ENCODE peak calls at places on chromosomes 11 and 22, in six cellular contexts. D is stomach, Z is tibial artery, X is brain microvascular endothelial cell, W is left ventricle myocardium inferior, C is uterus. R is an unnamed sample.

GRCh38 chr11:2975594-2975993 is 16.5 kb downstream of the NAP1L4 start:
- DNase-seq in D (peak; percentile 32), Z (no peak), W (no peak), X (peak; percentile 18), C (no peak), R (no peak)

GRCh38 chr11:119332111-119332765 is 2.1 kb upstream of the RNF26 start:
- DNase-seq in C (no peak), X (no peak), Z (no peak), D (no peak), W (no peak), R (no peak)

GRCh38 chr11:64044730-64045386 is 9.1 kb downstream of the FLRT1 start:
- DNase-seq in D (no peak), X (no peak), Z (no peak), W (no peak), C (no peak), R (peak; percentile 79)

GRCh38 chr11:102345923-102346322 is 1.1 kb upstream of the BIRC2 start:
- DNase-seq in X (peak; percentile 67), D (no peak), Z (no peak), W (no peak), C (no peak), R (no peak)

GRCh38 chr11:1844221-1845094 is 5.7 kb downstream of the TNNI2 start:
- DNase-seq in C (no peak), W (peak; percentile 73), X (no peak), Z (no peak), D (no peak), R (no peak)

GRCh38 chr11:86916330-86916729 is 38.9 kb downstream of the FZD4 start:
- DNase-seq in C (no peak), X (peak; percentile 83), W (no peak), Z (no peak), D (no peak), R (no peak)

GRCh38 chr11:81959341-81959740 is 774.3 kb downstream of the FAM181B start:
- DNase-seq in W (no peak), X (peak; percentile 14), C (no peak), D (no peak), Z (no peak), R (no peak)

GRCh38 chr11:64900263-64900678 is 16.7 kb downstream of the ATG2A start:
- DNase-seq in D (no peak), X (no peak), W (no peak), Z (no peak), C (no peak), R (no peak)

GRCh38 chr11:69442012-69442806 is 39.3 kb upstream of the LINC01488 start:
- DNase-seq in C (no peak), X (no peak), D (no peak), W (no peak), Z (peak; percentile 54), R (peak; percentile 46)

GRCh38 chr11:111107501-111107900 is 138.0 kb upstream of the POU2AF2 start:
- DNase-seq in X (no peak), W (no peak), D (no peak), C (no peak), Z (no peak), R (no peak)

GRCh38 chr11:114925591-114925990 is 247.3 kb downstream of the NXPE2 start:
- DNase-seq in Z (no peak), W (no peak), D (no peak), X (no peak), C (no peak), R (no peak)

GRCh38 chr22:27575348-27575747 is 226.2 kb downstream of the MN1 start:
- DNase-seq in D (no peak), Z (no peak), C (no peak), W (no peak), X (no peak), R (no peak)

GRCh38 chr22:35334010-35334409 is 34.3 kb downstream of the TOM1 start:
- DNase-seq in C (no peak), D (no peak), Z (no peak), X (no peak), W (no peak), R (no peak)

GRCh38 chr22:37194750-37195149 is 6.7 kb upstream of the C1QTNF6 start:
- DNase-seq in D (no peak), C (no peak), Z (no peak), W (no peak), X (no peak), R (no peak)

DNA sequence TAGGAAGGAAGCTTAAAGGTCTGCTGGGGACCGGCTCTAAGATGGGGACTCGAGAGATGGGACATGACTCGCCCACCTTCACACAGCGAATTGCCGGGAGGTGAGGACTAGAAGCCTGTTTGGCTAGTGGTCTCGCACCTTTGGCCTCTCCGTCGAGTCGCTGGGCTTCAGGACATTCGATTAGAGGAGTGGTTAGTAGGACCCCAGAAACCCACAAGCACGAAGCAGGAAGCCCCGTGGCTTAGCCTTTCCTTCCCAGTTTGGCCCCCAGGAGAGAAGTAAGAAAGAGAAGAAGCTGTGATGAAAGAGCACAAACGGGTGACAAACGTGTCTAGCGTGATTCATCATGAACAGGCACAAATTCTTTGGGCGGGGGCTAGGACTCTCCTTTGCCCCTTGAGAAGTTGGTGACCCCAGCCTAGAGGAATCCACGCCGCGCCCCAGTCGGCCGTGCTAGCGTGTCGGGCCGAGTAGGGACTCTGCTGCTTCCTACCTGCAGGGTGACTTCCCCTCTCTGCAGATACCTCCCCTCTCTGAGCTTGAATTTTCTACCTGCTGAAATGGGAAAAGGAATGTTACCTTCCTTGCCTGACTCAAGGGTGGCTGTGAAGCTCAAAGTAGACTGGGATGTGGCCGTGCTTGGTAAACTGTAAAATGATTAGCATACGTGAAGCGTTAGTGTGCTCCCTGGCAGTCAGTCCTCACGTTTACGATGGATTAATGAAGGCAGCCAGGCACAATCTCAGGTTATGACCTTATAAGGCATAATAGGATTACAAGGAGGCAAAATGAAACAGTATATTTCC is 1.1 kb upstream of the ADM start:
- DNase-seq in X (peak; percentile 52), Z (peak; percentile 71), D (peak; percentile 48), W (peak; percentile 28), C (no peak), R (no peak)
- H3K4me3 ChIP-seq in X (peak overlapping the region; percentile 95), Z (peak overlapping the region; percentile 58), D (peak overlapping the region; percentile 80), W (peak overlapping the region; percentile 82), C (peak overlapping the region; percentile 53), R (peak overlapping the region; percentile 65)

DNA sequence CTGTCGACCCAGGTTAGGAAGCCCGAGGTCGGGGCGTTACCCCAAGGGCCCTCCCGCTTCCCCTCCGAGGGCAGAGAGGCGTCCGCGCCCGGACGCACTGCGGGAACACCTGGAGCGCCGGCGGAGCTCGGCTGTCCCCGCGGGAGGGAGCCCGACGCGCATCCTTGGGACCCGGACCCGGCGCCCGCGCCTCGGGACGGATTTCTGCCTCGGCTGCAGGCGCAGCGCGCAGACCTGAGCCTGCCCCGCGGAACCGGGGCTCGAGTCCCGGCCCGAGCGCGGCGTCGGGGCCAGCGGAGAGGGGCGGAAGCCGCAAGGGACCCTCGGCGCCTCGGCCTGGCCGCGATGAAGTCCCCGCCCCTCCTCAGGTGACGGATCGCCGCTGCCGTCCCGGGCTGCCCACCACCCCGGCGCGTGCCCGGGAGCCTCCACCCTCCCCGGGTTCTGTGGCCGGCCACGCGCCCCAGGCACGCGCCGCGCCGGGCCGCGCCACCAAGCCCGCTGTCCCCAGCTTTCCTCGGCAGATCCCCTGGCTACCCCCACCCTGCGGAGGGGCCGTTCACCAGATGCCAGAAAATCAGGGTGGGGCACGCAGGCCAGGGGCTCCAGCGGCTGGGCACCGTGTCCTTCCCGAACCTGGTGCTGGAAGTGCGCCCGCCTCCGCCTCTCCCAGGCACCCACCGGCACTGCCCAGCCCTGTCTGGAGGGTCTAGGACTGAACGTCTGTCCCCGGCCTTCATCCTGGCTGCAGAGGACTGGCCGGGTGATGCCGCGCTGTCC is 407 bp downstream of the GLB1L3 start:
- DNase-seq in Z (no peak), X (no peak), C (no peak), W (no peak), D (no peak), R (no peak)
- TF ChIP-seq CTCF in Z (no peak), X (no peak), C (no peak), W (no peak), D (no peak), R (no peak)

DNA sequence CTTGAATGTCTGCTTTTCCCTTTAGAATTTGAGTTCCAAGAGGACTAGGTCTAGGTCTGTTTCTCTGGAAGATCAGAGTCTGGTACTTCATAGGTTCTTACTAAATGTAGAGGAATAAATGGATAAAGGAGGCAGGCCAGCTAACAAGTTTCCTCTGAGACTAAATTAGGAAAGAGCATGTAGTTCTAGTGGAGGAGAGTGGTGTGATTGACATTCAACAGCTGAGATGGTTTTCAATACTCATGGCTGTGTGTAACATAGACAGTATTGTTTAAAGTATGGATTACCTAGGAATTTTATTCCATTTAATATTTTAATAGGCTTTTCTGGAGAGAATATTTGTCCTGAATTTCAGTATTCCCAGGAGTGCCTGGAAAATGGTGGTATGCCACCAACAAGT is 364.7 kb downstream of the METTL15 start:
- DNase-seq in C (no peak), X (no peak), D (no peak), W (no peak), Z (no peak), R (no peak)
- H3K36me3 ChIP-seq in C (no peaks in the 10 kb centered on the region), X (no peaks in the 10 kb centered on the region), D (no peaks in the 10 kb centered on the region), W (no peaks in the 10 kb centered on the region), Z (no peaks in the 10 kb centered on the region), R (no peaks in the 10 kb centered on the region)

DNA sequence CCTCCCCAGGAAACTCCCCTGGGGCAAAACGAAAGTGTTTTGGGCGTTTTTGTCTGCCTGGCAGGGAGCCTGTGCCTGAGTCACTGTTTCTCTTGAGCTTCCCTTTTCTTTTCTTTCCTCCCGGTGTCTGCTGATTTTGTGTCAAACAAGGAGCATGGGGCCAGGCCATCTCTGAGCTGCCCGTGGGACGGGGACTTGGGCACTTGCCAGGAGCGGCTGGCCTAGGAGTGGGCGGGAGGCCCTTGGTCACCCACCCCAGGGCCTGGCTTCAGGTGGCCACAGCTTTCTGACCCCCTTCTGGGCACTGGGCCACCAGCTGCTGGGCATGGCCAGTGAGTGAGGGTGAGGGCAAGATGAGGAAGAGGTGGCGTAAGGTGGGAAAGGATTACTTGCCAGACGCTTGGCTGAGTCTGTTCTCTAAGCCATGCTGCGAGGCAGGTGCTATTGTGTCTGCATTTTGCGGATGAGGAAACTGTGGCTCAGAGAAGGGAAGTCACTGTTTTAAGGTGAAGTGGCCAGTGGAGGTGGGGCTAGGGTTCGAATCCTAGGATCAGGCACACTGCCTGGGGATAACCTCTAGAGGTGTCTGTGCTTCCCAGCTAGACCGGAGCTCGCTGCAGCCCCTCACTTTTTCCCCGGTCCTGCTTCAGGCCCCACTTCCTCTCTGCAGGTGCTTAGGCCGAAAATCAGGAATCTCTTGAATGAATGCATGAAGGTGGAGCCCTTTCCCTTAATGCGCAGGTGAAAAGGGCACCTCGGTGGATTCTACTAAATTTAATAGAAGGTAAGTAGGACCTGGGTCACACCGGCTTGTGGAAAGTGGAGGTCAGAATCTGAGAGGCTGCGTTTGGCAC is 7.8 kb upstream of the NFAM1 start:
- DNase-seq in W (no peak), C (peak; percentile 38), X (peak; percentile 9), Z (peak; percentile 72), D (peak; percentile 30), R (no peak)
- H3K4me3 ChIP-seq in W (no peak overlapping the region), C (no peak overlapping the region), X (no peak overlapping the region), Z (no peak overlapping the region), D (no peak overlapping the region), R (no peak overlapping the region)

DNA sequence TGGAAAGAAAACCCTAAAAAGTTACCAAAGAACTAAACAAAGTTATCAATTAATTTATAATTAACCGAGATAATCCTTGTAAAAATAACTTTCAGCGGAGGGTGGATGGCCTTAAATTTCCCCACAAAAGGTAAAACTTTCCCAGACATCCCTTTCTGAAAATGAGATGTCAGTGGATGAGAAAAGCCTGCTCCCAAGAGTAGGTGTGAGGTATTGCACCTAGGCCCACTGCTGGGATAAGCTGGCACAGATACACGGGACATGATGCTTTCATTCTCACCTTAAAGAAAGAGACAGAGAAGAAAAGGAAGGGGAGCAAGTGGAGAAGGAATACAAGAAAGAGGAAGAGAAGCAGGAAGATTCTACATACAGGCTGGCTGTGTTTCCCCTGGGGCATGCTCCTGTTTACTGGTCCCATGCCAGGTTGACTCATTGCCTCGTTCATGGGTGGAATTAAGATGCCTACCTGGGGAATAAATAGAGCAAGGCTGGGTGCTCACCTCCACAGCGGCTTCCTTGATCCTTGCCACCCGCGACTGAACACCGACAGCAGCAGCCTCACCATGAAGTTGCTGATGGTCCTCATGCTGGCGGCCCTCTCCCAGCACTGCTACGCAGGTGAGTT is at the start of gene SCGB2A2:
- DNase-seq in X (no peak), C (no peak), Z (no peak), W (no peak), D (no peak), R (no peak)
- TF ChIP-seq CTCF in X (peak; percentile 31), C (no peak), Z (no peak), W (peak; percentile 40), D (no peak), R (no peak)